ENCODE peak calls at places on chromosomes 2 and 18, in nine cellular contexts. S is progenitor cell of endocrine pancreas; P is AG08396; A is IMR-90; R is NCI-H748 treated with DMSO at 0.1 percent for 48 hours; I is posterior cingulate gyrus; Y is HS-5; Z is stimulated activated CD4-positive, alpha-beta T cell treated with anti-CD3 and anti-CD28 coated beads, Interleukin-12 subunit alpha, Interleukin-12 subunit beta, amount 100 ng/mL, for 48 hours; H is left kidney. C is an unnamed sample.

GRCh38 chr18:66729459-66730239 is 125.8 kb upstream of the CDH19 start:
- DNase-seq in H (no peak), P (no peak), R (no peak), A (no peak), Z (no peak), S (no peak), I (no peak), Y (no peak), C (no peak)

GRCh38 chr2:98483257-98483861 is 38.7 kb downstream of the INPP4A start:
- DNase-seq in S (no peak), A (no peak), Y (no peak), Z (no peak), R (no peak), I (no peak), P (no peak), H (no peak), C (no peak)

GRCh38 chr18:36017232-36017631 is 44.8 kb downstream of the RMP24 start:
- DNase-seq in Z (no peak), P (no peak), I (no peak), R (no peak), A (no peak), S (no peak), H (no peak), Y (no peak), C (peak; percentile 15)

GRCh38 chr2:19362652-19363473 is 4.4 kb upstream of the OSR1 start:
- DNase-seq in R (peak; percentile 86), A (peak; percentile 86), I (peak; percentile 55), S (peak; percentile 62), Y (peak; percentile 72), P (peak; percentile 81), Z (no peak), H (peak; percentile 96), C (peak; percentile 89)

GRCh38 chr18:41745166-41746049 is 209.6 kb upstream of the PIK3C3 start:
- DNase-seq in Y (no peak), H (peak; percentile 83), S (peak; percentile 41), P (peak; percentile 5), A (peak; percentile 6), I (peak; percentile 72), R (peak; percentile 98), Z (peak; percentile 3), C (peak; percentile 38)

GRCh38 chr18:5970032-5970431 is 74.7 kb upstream of the TMEM200C start:
- DNase-seq in A (no peak), S (no peak), H (no peak), R (no peak), Z (no peak), Y (no peak), P (no peak), I (no peak), C (no peak)

GRCh38 chr2:26530696-26531095 is 52.8 kb upstream of the OTOF start:
- DNase-seq in H (no peak), I (no peak), Y (no peak), S (no peak), Z (no peak), P (no peak), A (peak; percentile 12), R (no peak), C (peak; percentile 40)

GRCh38 chr2:205989291-205990071 is 96.5 kb downstream of the INO80D start:
- DNase-seq in R (no peak), Z (no peak), P (no peak), S (no peak), A (no peak), I (no peak), Y (no peak), H (peak; percentile 86), C (peak; percentile 10)

GRCh38 chr2:44291281-44292248 is 16.3 kb downstream of the SLC3A1 start:
- DNase-seq in P (peak; percentile 57), S (peak; percentile 62), A (peak; percentile 75), I (peak; percentile 55), Y (peak; percentile 79), Z (no peak), R (no peak), H (peak; percentile 92), C (peak; percentile 88)

GRCh38 chr18:41858761-41859555 is 96.1 kb upstream of the PIK3C3 start:
- DNase-seq in H (no peak), Y (no peak), Z (no peak), I (no peak), A (no peak), S (no peak), P (no peak), R (no peak), C (no peak)

GRCh38 chr2:11365096-11365856 is 20.8 kb upstream of the ROCK2 start:
- DNase-seq in A (no peak), H (no peak), S (no peak), I (no peak), P (no peak), R (no peak), Z (no peak), Y (no peak), C (no peak)

GRCh38 chr2:18987021-18987420 is 371.4 kb downstream of the OSR1 start:
- DNase-seq in R (no peak), I (no peak), P (no peak), Y (no peak), A (peak; percentile 23), S (no peak), Z (no peak), H (no peak), C (peak; percentile 18)

GRCh38 chr2:186255823-186256222 is 230.2 kb upstream of the ZC3H15 start:
- DNase-seq in R (peak; percentile 62), Y (no peak), A (no peak), I (no peak), H (peak; percentile 12), S (no peak), Z (no peak), P (no peak), C (no peak)

GRCh38 chr2:8435608-8436007 is 246.2 kb upstream of the ID2 start:
- DNase-seq in A (no peak), I (no peak), P (no peak), R (no peak), Y (no peak), H (no peak), S (no peak), Z (no peak), C (peak; percentile 74)

GRCh38 chr18:79906706-79907105 is 44.7 kb downstream of the SLC66A2 start:
- DNase-seq in Y (no peak), A (no peak), Z (no peak), H (no peak), R (no peak), S (no peak), P (no peak), I (no peak), C (no peak)

C was measured in EH.